ENCODE peak calls at places on chromosomes 6 and 20, in seven cellular contexts. E is A549; S is AG09319; O is kidney; I is CD4-positive, alpha-beta T cell; N is fibroblast of lung; M is upper lobe of left lung. Z is an unnamed sample.

GRCh38 chr6:51049983-51050877 is 231.6 kb downstream of the TFAP2B start:
- DNase-seq in O (no peak), M (no peak), N (no peak), S (no peak), I (no peak), E (no peak), Z (no peak)

GRCh38 chr20:63103402-63104311 is 96.9 kb upstream of the BHLHE23 start:
- DNase-seq in N (peak; percentile 6), I (no peak), E (peak; percentile 49), O (peak; percentile 62), S (no peak), M (no peak), Z (no peak)

GRCh38 chr6:7073810-7074525 is 33.8 kb upstream of the RREB1 start:
- DNase-seq in O (no peak), S (no peak), I (peak; percentile 49), N (no peak), E (no peak), M (peak; percentile 74), Z (no peak)

GRCh38 chr6:104887350-104887749 is 27.6 kb upstream of the HACE1 start:
- DNase-seq in M (no peak), I (no peak), S (no peak), N (peak; percentile 43), E (peak; percentile 7), O (no peak), Z (no peak)

GRCh38 chr6:113488812-113489685 is 368.1 kb upstream of the MARCKS start:
- DNase-seq in N (no peak), O (no peak), S (no peak), E (no peak), I (no peak), M (no peak), Z (no peak)

GRCh38 chr6:16854986-16855385 is 93.7 kb upstream of the ATXN1 start:
- DNase-seq in M (no peak), N (peak; percentile 43), S (no peak), I (no peak), E (no peak), O (no peak), Z (no peak)

GRCh38 chr20:35697696-35698297 is 1.4 kb downstream of the NFS1 start:
- DNase-seq in M (no peak), E (no peak), S (no peak), N (no peak), O (no peak), I (no peak), Z (no peak)

GRCh38 chr6:69026243-69026642 is 391.2 kb downstream of the ADGRB3 start:
- DNase-seq in M (no peak), N (peak; percentile 85), I (no peak), O (no peak), S (no peak), E (no peak), Z (no peak)

GRCh38 chr6:3608159-3608558 is 143.4 kb downstream of the PXDC1 start:
- DNase-seq in O (no peak), I (no peak), M (no peak), S (no peak), E (no peak), N (no peak), Z (peak; percentile 13)

GRCh38 chr6:160714731-160715130 is 12.7 kb downstream of the PLG start:
- DNase-seq in M (no peak), I (no peak), E (no peak), O (no peak), N (no peak), S (no peak), Z (no peak)

GRCh38 chr20:57685134-57685851 is 24.5 kb downstream of the PMEPA1 start:
- DNase-seq in E (no peak), I (no peak), S (no peak), O (no peak), N (peak; percentile 77), M (no peak), Z (no peak)

GRCh38 chr6:160667854-160668481 is 3.9 kb upstream of the LPA start:
- DNase-seq in S (no peak), E (peak; percentile 53), N (no peak), O (no peak), M (peak; percentile 32), I (peak; percentile 4), Z (no peak)

GRCh38 chr20:59102722-59103415 is 60.3 kb upstream of the PRELID3B start:
- DNase-seq in M (no peak), I (no peak), S (no peak), O (no peak), N (no peak), E (no peak), Z (no peak)

GRCh38 chr20:36214684-36215256 is 21.5 kb upstream of the AAR2 start:
- DNase-seq in E (peak; percentile 46), O (no peak), M (no peak), N (peak; percentile 16), S (no peak), I (no peak), Z (no peak)

GRCh38 chr20:33191955-33192354 is 24.0 kb downstream of the BPIFA2 start:
- DNase-seq in S (no peak), M (no peak), O (no peak), I (no peak), E (no peak), N (no peak), Z (no peak)

GRCh38 chr6:143000771-143001170 is 55.8 kb upstream of the HIVEP2 start:
- DNase-seq in S (no peak), E (no peak), I (no peak), M (no peak), O (no peak), N (no peak), Z (no peak)

GRCh38 chr6:68958327-68958726 is 323.2 kb downstream of the ADGRB3 start:
- DNase-seq in N (peak; percentile 1), O (no peak), E (peak; percentile 4), S (no peak), I (no peak), M (no peak), Z (no peak)

GRCh38 chr6:118187568-118188164 is 280.6 kb downstream of the SLC35F1 start:
- DNase-seq in S (no peak), I (no peak), O (peak; percentile 77), E (no peak), N (peak; percentile 88), M (no peak), Z (no peak)

GRCh38 chr6:112743343-112743742 is 396.2 kb downstream of the RFPL4B start:
- DNase-seq in O (no peak), S (no peak), I (no peak), M (no peak), N (peak; percentile 37), E (no peak), Z (no peak)

GRCh38 chr6:107638493-107638892 is 148.6 kb downstream of the SOBP start:
- DNase-seq in O (no peak), N (no peak), M (no peak), S (no peak), E (no peak), I (no peak), Z (no peak)

GRCh38 chr20:36150489-36150846 is 4.1 kb upstream of the EPB41L1 start:
- DNase-seq in O (no peak), M (no peak), I (no peak), S (no peak), N (no peak), E (no peak), Z (no peak)

GRCh38 chr6:39195792-39196385 is 33.4 kb downstream of the KCNK5 start:
- DNase-seq in S (no peak), E (no peak), M (no peak), I (no peak), O (peak; percentile 4), N (no peak), Z (no peak)

GRCh38 chr6:41208439-41209106 is 7.6 kb upstream of the TREML2 start:
- DNase-seq in S (no peak), N (no peak), O (no peak), E (no peak), M (no peak), I (no peak), Z (no peak)

GRCh38 chr6:87066449-87067288 is 28.2 kb downstream of the CGA start:
- DNase-seq in N (peak; percentile 60), I (peak; percentile 3), S (peak; percentile 28), O (no peak), M (no peak), E (peak; percentile 55), Z (no peak)
- TF ChIP-seq CTCF in N (peak; percentile 50), I (peak; percentile 34), S (peak; percentile 38), O (peak; percentile 50), M (no peak), E (peak; percentile 63), Z (peak; percentile 61)

GRCh38 chr20:55415567-55416142 is 589.7 kb downstream of the CBLN4 start:
- DNase-seq in O (no peak), I (no peak), S (no peak), N (peak; percentile 1), M (no peak), E (peak; percentile 13), Z (no peak)
- TF ChIP-seq CTCF in O (peak; percentile 39), I (no peak), S (no peak), N (no peak), M (no peak), E (peak; percentile 17), Z (peak; percentile 46)

DNA sequence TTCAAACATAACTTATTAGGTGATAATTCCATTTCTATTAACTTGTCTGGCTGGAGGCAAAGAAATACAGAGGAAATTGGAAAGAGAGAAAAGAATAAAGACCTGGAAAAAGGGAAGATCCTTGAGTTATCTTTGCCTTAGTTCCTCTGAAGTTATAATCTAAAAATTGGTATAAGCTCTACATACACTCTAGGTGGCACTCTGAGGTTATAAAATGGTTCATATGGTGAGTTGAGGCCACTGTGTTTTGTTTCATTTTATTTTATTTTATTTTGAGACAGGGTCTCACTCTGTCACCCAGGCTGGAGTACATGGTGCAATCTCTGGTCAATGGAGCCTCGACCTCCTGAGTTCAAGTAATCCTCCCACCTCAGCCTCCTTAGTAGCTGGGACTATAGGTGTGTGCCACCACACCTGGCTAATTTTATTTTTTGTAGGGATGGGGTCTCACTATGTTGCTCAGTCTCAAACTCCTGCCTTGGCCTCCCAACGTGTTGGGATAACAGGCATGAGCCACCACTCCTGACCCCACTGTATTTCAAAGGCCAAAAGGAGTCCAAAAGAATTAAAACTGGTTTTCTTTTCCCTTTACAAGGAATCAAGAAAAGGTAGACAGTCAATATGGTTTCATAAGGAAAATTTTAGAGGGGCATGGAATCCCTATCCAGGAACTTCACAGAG is 19.4 kb downstream of the GPX6 start:
- DNase-seq in I (no peak), N (no peak), E (no peak), M (no peak), O (no peak), S (no peak), Z (no peak)
- TF ChIP-seq CTCF in I (peak; percentile 47), N (peak; percentile 7), E (peak; percentile 43), M (no peak), O (no peak), S (no peak), Z (no peak)

GRCh38 chr20:44745122-44745521 is 543 bp upstream of the KCNK15 start:
- DNase-seq in E (no peak), S (no peak), M (no peak), N (no peak), I (no peak), O (no peak), Z (no peak)

GRCh38 chr20:44748005-44748370 is 2.3 kb downstream of the KCNK15 start:
- DNase-seq in E (no peak), O (no peak), I (no peak), M (no peak), N (no peak), S (no peak), Z (no peak)

GRCh38 chr20:44745560-44746366 is at the start of gene KCNK15:
- DNase-seq in M (peak; percentile 32), I (peak; percentile 28), O (peak; percentile 85), E (no peak), S (no peak), N (peak; percentile 33), Z (peak; percentile 56)

GRCh38 chr20:44746367-44747165 is 901 bp downstream of the KCNK15 start:
- DNase-seq in M (peak; percentile 25), S (no peak), N (no peak), O (peak; percentile 82), I (no peak), E (no peak), Z (no peak)

GRCh38 chr20:44747166-44748004 is 1.7 kb downstream of the KCNK15 start:
- DNase-seq in I (peak; percentile 48), N (peak; percentile 60), S (no peak), M (peak; percentile 86), E (peak; percentile 86), O (peak; percentile 91), Z (peak; percentile 80)
- TF ChIP-seq CTCF in I (peak; percentile 55), N (peak; percentile 77), S (peak; percentile 76), M (peak; percentile 65), E (peak; percentile 82), O (peak; percentile 59), Z (peak; percentile 72)